ENCODE peak calls at places on chromosomes 3 and 15, in six cellular contexts. B is OCI-LY7, S is stomach, U is left ventricle myocardium inferior, L is AG09309, A is NB4. J is an unnamed sample.

GRCh38 chr3:80424951-80425350 is 657.2 kb upstream of the ROBO1 start:
- DNase-seq in B (no peak), S (no peak), U (no peak), L (no peak), A (no peak), J (no peak)

GRCh38 chr3:190321789-190322603 is at the start of gene CLDN1:
- DNase-seq in B (no peak), S (peak), U (peak), L (no peak), A (peak), J (no peak)

GRCh38 chr3:116815831-116816588 is 106.4 kb downstream of the TUSC7 start:
- DNase-seq in B (no peak), S (no peak), U (no peak), L (no peak), A (no peak), J (no peak)

GRCh38 chr15:66744610-66745279 is 42.7 kb downstream of the SMAD6 start:
- DNase-seq in B (no peak), S (no peak), U (no peak), L (no peak), A (no peak), J (no peak)

GRCh38 chr3:16888785-16889607 is 4.2 kb downstream of the PLCL2 start:
- DNase-seq in B (peak), S (no peak), U (no peak), L (no peak), A (no peak), J (no peak)

GRCh38 chr15:94080416-94080815 is 150.9 kb upstream of the MCTP2 start:
- DNase-seq in B (no peak), S (no peak), U (peak), L (peak), A (peak), J (no peak)

GRCh38 chr3:192816274-192816853 is 89.0 kb upstream of the FGF12 start:
- DNase-seq in B (peak), S (no peak), U (no peak), L (peak), A (peak), J (no peak)

GRCh38 chr3:4425707-4426106 is 41.4 kb downstream of the SUMF1 start:
- DNase-seq in B (no peak), S (no peak), U (no peak), L (no peak), A (no peak), J (no peak)

GRCh38 chr15:59925123-59925522 is 79.0 kb upstream of the FOXB1 start:
- DNase-seq in B (no peak), S (no peak), U (no peak), L (no peak), A (no peak), J (no peak)

GRCh38 chr3:185152433-185153169 is at the start of gene C3orf70:
- DNase-seq in B (no peak), S (peak), U (peak), L (no peak), A (peak), J (no peak)

GRCh38 chr15:39501366-39501765 is 79.5 kb upstream of the THBS1 start:
- DNase-seq in B (no peak), S (no peak), U (no peak), L (no peak), A (no peak), J (no peak)

GRCh38 chr3:46865034-46865507 is 1.8 kb upstream of the MYL3 start:
- DNase-seq in B (no peak), S (no peak), U (peak), L (no peak), A (no peak), J (no peak)

GRCh38 chr3:150830094-150830681 is 67.2 kb upstream of the SIAH2 start:
- DNase-seq in B (peak), S (no peak), U (no peak), L (no peak), A (peak), J (no peak)
- TF ChIP-seq CTCF in B (peak), S (no peak), U (peak), L (peak), A (peak), J (peak)

DNA sequence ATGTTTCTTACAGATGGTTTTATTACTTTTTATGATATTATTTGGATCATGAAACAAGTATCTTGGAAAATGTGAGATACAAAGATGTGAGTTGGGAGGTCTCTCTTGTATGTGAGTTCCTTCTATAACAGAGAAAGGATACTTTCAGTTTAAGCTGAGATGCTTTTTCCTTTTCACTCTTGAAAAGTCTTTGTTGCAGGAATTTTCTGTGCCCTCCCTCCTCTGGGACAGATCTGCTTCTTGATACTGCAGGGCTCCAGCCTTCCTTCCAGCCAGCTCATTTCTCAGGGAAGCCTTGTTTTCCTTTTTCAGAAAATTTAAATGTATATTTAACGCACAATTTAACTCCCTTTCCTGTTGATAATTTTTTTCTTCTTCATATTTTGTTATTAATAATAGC is 105.4 kb downstream of the IGF1R start:
- DNase-seq in B (no peak), S (no peak), U (no peak), L (no peak), A (no peak), J (no peak)
- H3K4me3 ChIP-seq in B (no peak), S (peak), U (peak), L (peak), A (no peak), J (no peak)

DNA sequence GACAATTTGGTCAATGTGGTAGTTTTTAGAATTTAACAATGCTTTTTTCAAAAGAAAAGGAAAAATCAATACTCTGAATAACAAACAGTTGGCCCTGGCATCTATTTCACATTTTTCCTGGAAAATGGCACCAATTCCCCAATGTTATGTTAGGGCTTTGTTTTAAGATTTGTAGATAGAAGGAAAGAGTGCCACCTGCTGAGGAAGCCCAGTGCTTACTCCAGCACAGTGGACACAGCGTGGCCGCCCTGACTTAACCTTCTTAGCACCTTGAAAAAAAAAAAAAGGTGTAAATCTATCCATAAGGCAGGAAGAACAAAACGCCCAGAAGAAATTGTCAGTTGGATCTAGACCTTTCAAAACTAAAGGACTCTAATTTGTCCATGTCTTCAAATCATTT is 110.7 kb upstream of the CNTN4 start:
- DNase-seq in B (no peak), S (no peak), U (no peak), L (no peak), A (peak), J (no peak)
- TF ChIP-seq CTCF in B (no peak), S (no peak), U (peak), L (no peak), A (no peak), J (no peak)

GRCh38 chr3:50167069-50167781 is 12.1 kb downstream of the SEMA3F start:
- DNase-seq in B (no peak), S (peak), U (no peak), L (no peak), A (no peak), J (no peak)
- H3K4me3 ChIP-seq in B (no peak), S (no peak), U (no peak), L (no peak), A (no peak), J (no peak)

GRCh38 chr15:89406756-89407650 is 72.4 kb upstream of the POLG start:
- DNase-seq in B (no peak), S (no peak), U (no peak), L (no peak), A (no peak), J (no peak)
- TF ChIP-seq CTCF in B (no peak), S (no peak), U (no peak), L (peak), A (no peak), J (peak)

GRCh38 chr15:48527517-48527916 is 118.0 kb downstream of the FBN1 start:
- DNase-seq in B (no peak), S (no peak), U (no peak), L (no peak), A (no peak), J (no peak)
- H3K4me3 ChIP-seq in B (no peak), S (no peak), U (no peak), L (no peak), A (no peak), J (no peak)

GRCh38 chr15:35210370-35210769 is 125.3 kb upstream of the NANOGP8 start:
- DNase-seq in B (no peak), S (no peak), U (no peak), L (no peak), A (no peak), J (no peak)

GRCh38 chr15:35209838-35210237 is 124.7 kb upstream of the NANOGP8 start:
- DNase-seq in B (no peak), S (no peak), U (no peak), L (no peak), A (no peak), J (no peak)

GRCh38 chr15:35208353-35208752 is 123.3 kb upstream of the NANOGP8 start:
- DNase-seq in B (no peak), S (no peak), U (no peak), L (no peak), A (no peak), J (no peak)

GRCh38 chr15:35211240-35211952 is 126.3 kb upstream of the NANOGP8 start:
- DNase-seq in B (no peak), S (no peak), U (no peak), L (no peak), A (no peak), J (no peak)

DNA sequence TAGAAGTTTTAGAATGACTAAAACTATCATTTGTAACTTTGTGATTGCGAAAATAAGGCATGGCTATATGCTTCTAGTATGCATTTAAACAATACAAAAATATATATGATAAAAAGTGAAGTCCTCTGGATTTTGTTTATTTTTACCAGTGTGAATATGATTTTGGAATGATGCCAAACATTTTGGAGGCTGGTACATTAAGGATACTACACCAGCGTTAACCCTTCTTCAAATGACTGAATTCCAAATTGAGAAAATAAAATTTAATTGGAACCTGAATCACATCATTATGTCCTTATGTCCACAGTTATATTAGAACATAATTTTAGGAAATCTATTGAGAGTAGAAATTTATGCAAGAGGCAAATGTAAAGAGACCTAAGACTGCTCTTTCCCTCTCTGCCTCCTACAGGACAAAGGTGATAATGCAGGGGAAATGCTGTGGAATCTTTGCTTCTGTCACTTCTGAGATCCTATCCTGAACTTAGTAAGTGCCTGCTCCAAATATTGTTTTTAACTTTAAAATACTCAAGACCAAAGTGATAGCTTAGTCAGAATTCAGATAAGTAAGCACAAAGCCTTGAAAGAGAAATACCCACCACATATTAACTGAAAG is 121.1 kb upstream of the NANOGP8 start:
- DNase-seq in B (peak), S (no peak), U (no peak), L (no peak), A (peak), J (no peak)
- TF ChIP-seq CTCF in B (peak), S (no peak), U (no peak), L (peak), A (peak), J (peak)

GRCh38 chr3:25455316-25456232 is 27.5 kb downstream of the RARB start:
- DNase-seq in B (no peak), S (no peak), U (peak), L (no peak), A (no peak), J (no peak)
- H3K4me3 ChIP-seq in B (no peak), S (no peak), U (peak), L (no peak), A (no peak), J (no peak)

J was measured in GM12864.